ENCODE peak calls at places on chromosomes 16 and 17, in nine cellular contexts. J is lower lobe of right lung, I is BE2C, K is GM12865, O is fibroblast of the aortic adventitia, Y is epithelial cell of esophagus, P is MCF 10A, N is gastrocnemius medialis, C is AG10803. U is an unnamed sample.

GRCh38 chr16:745739-746138 is 4.9 kb upstream of the CIAO3 start:
- DNase-seq in O (no peak), N (no peak), P (no peak), C (no peak), J (no peak), K (no peak), Y (peak), I (peak), U (no peak)

GRCh38 chr17:38703742-38704644 is 1.1 kb upstream of the MLLT6 start:
- DNase-seq in I (peak), J (peak), O (no peak), N (peak), P (peak), C (no peak), Y (peak), K (peak), U (no peak)

GRCh38 chr16:87041732-87042131 is 275.5 kb downstream of the C16orf95 start:
- DNase-seq in P (no peak), O (no peak), Y (no peak), I (no peak), K (no peak), C (no peak), J (no peak), N (no peak), U (no peak)

GRCh38 chr16:46914556-46915201 is 30.5 kb downstream of the GPT2 start:
- DNase-seq in I (no peak), K (no peak), P (no peak), N (no peak), C (no peak), J (no peak), Y (no peak), O (no peak), U (no peak)

GRCh38 chr17:10022416-10022815 is 117.3 kb upstream of the RCVRN start:
- DNase-seq in Y (no peak), C (no peak), J (no peak), N (no peak), O (no peak), I (no peak), P (no peak), K (no peak), U (no peak)

GRCh38 chr17:78180083-78180482 is 6.8 kb downstream of the TK1 start:
- DNase-seq in Y (no peak), I (no peak), P (no peak), C (no peak), K (no peak), N (no peak), O (no peak), J (no peak), U (no peak)

GRCh38 chr16:19238386-19238785 is 47.1 kb upstream of the CLEC19A start:
- DNase-seq in Y (no peak), I (no peak), K (no peak), J (no peak), N (no peak), O (no peak), P (no peak), C (no peak), U (no peak)

GRCh38 chr17:59329558-59330313 is 1.7 kb upstream of the YPEL2 start:
- DNase-seq in P (peak), C (peak), Y (peak), J (no peak), N (peak), I (peak), K (peak), O (peak), U (peak)

GRCh38 chr16:1093284-1094123 is 2.5 kb downstream of the C1QTNF8 start:
- DNase-seq in O (no peak), P (no peak), I (peak), K (peak), Y (no peak), N (no peak), J (no peak), C (no peak), U (no peak)

GRCh38 chr17:5943991-5944390 is 126.2 kb upstream of the WSCD1 start:
- DNase-seq in J (no peak), Y (no peak), P (no peak), K (no peak), N (no peak), O (no peak), C (no peak), I (no peak), U (no peak)

GRCh38 chr17:75125984-75126383 is 5.6 kb downstream of the NT5C start:
- DNase-seq in P (no peak), N (no peak), C (no peak), Y (no peak), O (no peak), J (no peak), I (no peak), K (peak), U (no peak)

GRCh38 chr16:78764478-78764877 is 665.0 kb downstream of the WWOX start:
- DNase-seq in P (no peak), Y (no peak), C (no peak), I (no peak), K (no peak), N (no peak), O (no peak), J (no peak), U (no peak)

GRCh38 chr17:39700148-39700987 is 504 bp downstream of the ERBB2 start:
- DNase-seq in J (no peak), I (no peak), Y (peak), K (no peak), O (peak), C (peak), P (peak), N (no peak), U (no peak)

GRCh38 chr17:19369107-19369778 is 6.7 kb upstream of the B9D1 start:
- DNase-seq in I (no peak), J (no peak), C (no peak), Y (no peak), N (no peak), P (no peak), O (no peak), K (no peak), U (no peak)

GRCh38 chr17:11814655-11815262 is 182.5 kb downstream of the ZNF18 start:
- DNase-seq in K (no peak), J (no peak), C (no peak), I (no peak), N (no peak), P (no peak), Y (no peak), O (no peak), U (no peak)

GRCh38 chr17:79306688-79307323 is 232.2 kb downstream of the ENGASE start:
- DNase-seq in Y (no peak), O (peak), K (no peak), N (peak), C (no peak), J (no peak), I (no peak), P (peak), U (no peak)

GRCh38 chr17:82671071-82671470 is 22.8 kb upstream of the WDR45B start:
- DNase-seq in C (no peak), Y (no peak), P (no peak), J (no peak), O (no peak), I (no peak), N (no peak), K (no peak), U (no peak)

GRCh38 chr17:82321947-82322466 is 4.6 kb upstream of the CD7 start:
- DNase-seq in N (no peak), P (no peak), J (no peak), Y (no peak), K (no peak), I (peak), O (no peak), C (no peak), U (no peak)

GRCh38 chr17:46979023-46979870 is at the start of gene RPRML:
- DNase-seq in C (no peak), K (no peak), O (no peak), J (peak), Y (peak), P (no peak), N (no peak), I (peak), U (no peak)

GRCh38 chr17:48012151-48012520 is 25.5 kb downstream of the COPZ2 start:
- DNase-seq in K (peak), O (no peak), C (peak), P (no peak), N (no peak), I (peak), Y (no peak), J (peak), U (no peak)

GRCh38 chr17:45132302-45132568 is at the start of gene PLCD3:
- DNase-seq in P (no peak), O (no peak), I (no peak), J (no peak), N (no peak), Y (no peak), C (no peak), K (no peak), U (no peak)

GRCh38 chr16:49015189-49015540 is 266.5 kb downstream of the CBLN1 start:
- DNase-seq in O (no peak), C (no peak), Y (no peak), N (no peak), J (no peak), K (no peak), P (no peak), I (no peak), U (no peak)

GRCh38 chr17:38702900-38703741 is 2.0 kb upstream of the MLLT6 start:
- DNase-seq in K (peak), O (no peak), C (no peak), P (peak), J (peak), I (no peak), Y (no peak), N (no peak), U (no peak)

GRCh38 chr16:12688972-12689850 is 114.5 kb downstream of the CPPED1 start:
- DNase-seq in P (no peak), I (no peak), J (no peak), N (no peak), K (peak), Y (no peak), O (no peak), C (no peak), U (no peak)

GRCh38 chr16:75267631-75268264 is 16.3 kb upstream of the BCAR1 start:
- DNase-seq in J (peak), Y (peak), O (peak), I (peak), P (peak), N (peak), C (no peak), K (no peak), U (no peak)

GRCh38 chr17:57892820-57893595 is 43.2 kb upstream of the MRPS23 start:
- DNase-seq in J (peak), O (peak), I (no peak), C (peak), N (peak), Y (peak), K (no peak), P (peak), U (peak)

GRCh38 chr17:34712481-34713195 is 133.3 kb downstream of the TMEM132E start:
- DNase-seq in J (no peak), I (no peak), C (no peak), N (no peak), P (no peak), K (no peak), Y (no peak), O (no peak), U (no peak)

GRCh38 chr16:81571592-81572230 is 127.1 kb downstream of the CMIP start:
- DNase-seq in Y (no peak), O (no peak), J (no peak), I (no peak), C (no peak), K (no peak), N (no peak), P (no peak), U (no peak)

GRCh38 chr17:82875418-82875856 is 35.6 kb upstream of the ZNF750 start:
- DNase-seq in I (no peak), C (no peak), K (no peak), Y (peak), O (no peak), N (no peak), J (peak), P (peak), U (no peak)

GRCh38 chr17:80176757-80177156 is 6.9 kb downstream of the CARD14 start:
- DNase-seq in K (no peak), J (no peak), P (no peak), O (no peak), Y (no peak), I (no peak), C (no peak), N (no peak), U (no peak)

GRCh38 chr16:70775399-70775798 is 25.6 kb downstream of the VAC14 start:
- DNase-seq in K (no peak), P (no peak), Y (no peak), O (no peak), I (no peak), C (no peak), J (peak), N (no peak), U (no peak)

GRCh38 chr16:81646561-81646960 is 132.5 kb upstream of the PLCG2 start:
- DNase-seq in N (no peak), J (no peak), I (no peak), K (no peak), P (peak), O (no peak), C (peak), Y (peak), U (peak)

GRCh38 chr17:30000001-30000754 is 58.7 kb downstream of the EFCAB5 start:
- DNase-seq in N (no peak), Y (no peak), O (peak), I (no peak), P (peak), K (no peak), J (no peak), C (no peak), U (no peak)

GRCh38 chr16:2176047-2176446 is 20.4 kb downstream of the CASKIN1 start:
- DNase-seq in N (no peak), J (no peak), K (no peak), Y (no peak), I (no peak), O (no peak), P (no peak), C (no peak), U (no peak)

GRCh38 chr17:33290156-33290697 is 2.9 kb downstream of the ASIC2 start:
- DNase-seq in C (no peak), P (no peak), N (no peak), J (no peak), O (no peak), Y (no peak), I (no peak), K (no peak), U (no peak)

GRCh38 chr17:33292981-33293867 is at the start of gene ASIC2:
- DNase-seq in Y (peak), C (no peak), P (no peak), J (no peak), I (peak), N (no peak), K (no peak), O (no peak), U (no peak)

GRCh38 chr17:33291248-33292183 is 1.6 kb downstream of the ASIC2 start:
- DNase-seq in Y (peak), O (no peak), P (no peak), I (peak), K (no peak), J (peak), C (peak), N (no peak), U (no peak)

GRCh38 chr17:33294994-33295393 is 1.9 kb upstream of the ASIC2 start:
- DNase-seq in K (no peak), I (no peak), N (no peak), J (no peak), Y (no peak), P (no peak), C (no peak), O (no peak), U (no peak)

DNA sequence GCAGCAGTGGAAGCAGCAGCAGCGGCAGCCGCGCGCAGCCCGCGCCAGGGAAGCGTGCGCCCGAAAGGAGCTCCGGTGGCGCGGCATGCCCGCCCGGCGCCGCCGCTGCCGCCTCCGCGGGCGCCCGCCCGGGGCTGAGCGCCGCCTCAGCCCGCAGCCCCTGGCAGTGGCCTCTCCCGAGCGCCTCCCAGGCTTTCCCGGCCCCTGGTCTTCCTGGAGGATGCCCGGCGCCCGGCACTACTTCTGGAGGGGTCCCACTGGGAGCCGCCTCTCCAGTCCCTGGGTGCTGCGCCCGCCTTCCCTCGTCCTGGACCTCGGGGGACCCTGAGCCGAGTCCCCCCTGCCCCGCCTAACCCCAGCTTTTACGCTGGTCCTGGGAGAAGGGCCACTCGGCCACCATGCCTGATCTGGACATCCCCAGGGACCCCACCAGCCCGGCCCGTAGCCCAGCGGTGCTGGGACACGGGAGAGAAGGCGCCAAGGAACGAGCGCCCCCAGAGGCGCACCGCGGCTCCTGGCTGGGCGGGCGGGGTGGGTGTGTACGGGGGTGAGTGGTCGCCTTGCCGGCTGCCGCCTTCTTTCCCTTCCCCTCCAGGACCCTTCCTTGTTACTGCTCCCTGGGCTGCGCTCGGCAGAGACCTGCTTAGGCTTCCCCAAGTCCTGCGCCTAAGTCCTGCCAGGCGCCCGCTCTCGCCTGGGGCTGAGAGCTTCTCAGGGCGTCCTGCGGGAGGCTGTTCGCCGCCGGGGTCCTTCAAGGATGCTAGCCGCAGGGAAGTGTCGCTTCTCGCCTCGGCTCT is 713 bp downstream of the ASIC2 start:
- DNase-seq in P (no peak), Y (peak), I (peak), N (no peak), J (no peak), C (no peak), K (no peak), O (peak), U (no peak)
- TF ChIP-seq CTCF in P (peak), Y (peak), I (peak), N (no peak), J (peak), C (peak), K (peak), O (peak), U (no peak)

GRCh38 chr16:89575247-89576172 is at the start of gene CPNE7:
- DNase-seq in O (no peak), K (no peak), Y (no peak), J (no peak), N (no peak), P (no peak), I (peak), C (no peak), U (no peak)

GRCh38 chr16:89573826-89574680 is 1.5 kb upstream of the CPNE7 start:
- DNase-seq in J (no peak), Y (no peak), O (no peak), C (no peak), I (peak), N (no peak), P (no peak), K (no peak), U (no peak)

GRCh38 chr16:89576173-89577054 is 856 bp downstream of the CPNE7 start:
- DNase-seq in P (no peak), I (peak), O (no peak), Y (no peak), N (no peak), K (no peak), C (no peak), J (no peak), U (no peak)

GRCh38 chr16:89572478-89573205 is 2.9 kb upstream of the CPNE7 start:
- DNase-seq in C (no peak), N (no peak), Y (no peak), J (no peak), K (no peak), I (peak), P (no peak), O (no peak), U (no peak)

DNA sequence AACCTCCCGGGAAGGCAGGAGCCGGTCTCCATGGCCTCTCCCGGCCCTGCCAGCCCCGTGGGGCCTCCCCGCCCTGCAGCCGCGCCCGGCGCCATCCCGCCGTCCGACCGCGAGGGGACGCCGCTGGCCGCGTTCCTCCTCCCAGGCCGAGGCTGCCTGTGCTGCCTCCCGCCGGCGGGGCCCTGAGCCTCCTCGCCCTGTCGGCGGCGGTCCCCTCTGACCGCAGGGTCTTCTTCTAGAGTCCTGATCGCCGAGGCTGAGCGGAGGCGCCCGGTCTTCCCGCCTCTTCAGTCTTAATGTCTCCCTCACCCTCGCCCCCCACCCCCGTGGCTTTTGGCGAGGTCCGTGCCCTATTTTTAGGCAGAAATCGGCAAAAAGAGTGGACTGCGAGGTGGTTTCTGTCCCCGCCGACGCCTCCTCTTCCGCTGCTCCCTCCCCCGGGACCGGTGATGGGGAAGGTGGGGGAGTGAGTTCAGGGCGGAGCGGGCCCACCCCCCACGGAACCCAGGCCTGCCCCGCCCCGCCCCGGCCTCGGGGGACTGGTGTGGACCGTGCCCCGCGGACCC is 794 bp upstream of the CPNE7 start:
- DNase-seq in O (peak), K (peak), J (peak), N (no peak), P (peak), I (peak), C (peak), Y (peak), U (no peak)
- TF ChIP-seq CTCF in O (peak), K (peak), J (peak), N (peak), P (peak), I (no peak), C (peak), Y (peak), U (peak)

DNA sequence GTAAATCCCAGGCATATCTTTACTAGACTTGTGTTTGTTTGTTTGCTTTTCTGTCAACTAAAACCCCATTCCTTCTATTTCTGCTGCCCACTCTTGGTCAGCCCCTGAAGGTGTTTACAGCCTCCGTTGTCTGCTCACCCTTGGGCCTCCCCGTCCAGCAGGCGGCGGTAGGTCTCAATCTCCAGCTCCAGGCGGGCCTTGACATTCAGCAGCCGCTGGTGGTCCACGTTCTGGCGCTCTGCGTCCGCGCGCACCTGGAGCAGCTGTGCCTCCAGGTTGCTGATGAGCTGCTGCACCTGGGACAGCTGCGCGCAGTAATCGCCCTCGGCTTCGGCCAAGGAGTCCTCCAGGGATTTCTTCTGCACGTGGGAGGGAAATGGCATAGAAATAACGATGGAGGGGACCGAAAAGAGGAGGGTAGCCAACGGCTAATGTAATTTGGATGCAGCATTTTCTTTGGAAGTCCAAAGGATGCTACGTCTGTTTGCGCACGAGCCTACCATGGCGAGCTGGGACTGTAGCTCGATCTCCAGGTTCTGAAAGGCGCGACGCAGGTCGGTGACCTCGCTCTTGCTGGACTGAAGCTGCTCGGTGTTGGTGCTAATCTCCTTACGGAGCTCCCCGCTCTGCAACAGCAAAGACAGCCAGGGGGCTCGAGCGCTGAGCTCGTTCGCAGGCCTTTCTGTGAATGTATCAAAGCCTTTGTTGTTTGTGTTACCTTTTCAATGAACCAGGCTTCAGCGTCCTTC is 3.9 kb downstream of the KRT12 start:
- DNase-seq in O (no peak), I (peak), P (no peak), C (no peak), K (peak), J (no peak), Y (no peak), N (no peak), U (no peak)
- TF ChIP-seq CTCF in O (no peak), I (peak), P (no peak), C (peak), K (peak), J (no peak), Y (peak), N (no peak), U (peak)

GRCh38 chr17:69870091-69870530 is 204.9 kb upstream of the KCNJ16 start:
- DNase-seq in C (peak), I (no peak), Y (peak), K (peak), O (peak), P (peak), N (no peak), J (no peak), U (no peak)

GRCh38 chr17:69869667-69870066 is 205.4 kb upstream of the KCNJ16 start:
- DNase-seq in Y (no peak), K (peak), N (no peak), C (no peak), I (no peak), P (no peak), O (no peak), J (no peak), U (no peak)

GRCh38 chr17:69870751-69871199 is 204.2 kb upstream of the KCNJ16 start:
- DNase-seq in I (no peak), O (peak), N (no peak), K (no peak), J (no peak), C (peak), P (peak), Y (peak), U (peak)

GRCh38 chr17:69872675-69873262 is 202.3 kb upstream of the KCNJ16 start:
- DNase-seq in C (no peak), K (no peak), P (no peak), N (no peak), I (no peak), J (no peak), Y (no peak), O (no peak), U (no peak)

GRCh38 chr17:69871318-69871717 is 203.7 kb upstream of the KCNJ16 start:
- DNase-seq in J (no peak), C (no peak), Y (no peak), P (no peak), I (no peak), N (no peak), K (no peak), O (no peak), U (no peak)
- TF ChIP-seq CTCF in J (no peak), C (no peak), Y (no peak), P (no peak), I (no peak), N (no peak), K (no peak), O (no peak), U (no peak)

U was measured in AG09319.